ENCODE peak calls at places on chromosomes 6 and 20, in seven cellular contexts. V is psoas muscle, W is T-helper 9 cell, O is T-cell, H is mesothelial cell of epicardium, X is nephron progenitor cell, Z is PC-9. M is an unnamed sample.

GRCh38 chr6:36328600-36328999 is 8.1 kb downstream of the BNIP5 start:
- DNase-seq in W (no peak), X (no peak), H (no peak), V (no peak), Z (no peak), O (no peak), M (no peak)

GRCh38 chr6:32439708-32440214 is at the start of gene HLA-DRA:
- DNase-seq in O (no peak), W (no peak), X (peak), V (no peak), H (no peak), Z (no peak), M (no peak)

GRCh38 chr20:5364997-5365597 is 48.3 kb upstream of the PROKR2 start:
- DNase-seq in X (no peak), H (no peak), Z (no peak), O (no peak), V (no peak), W (no peak), M (no peak)

GRCh38 chr6:169803291-169803811 is 51.9 kb downstream of the ERMARD start:
- DNase-seq in W (no peak), X (no peak), Z (no peak), V (no peak), O (no peak), H (peak), M (no peak)

GRCh38 chr6:5201271-5201670 is 59.5 kb downstream of the LYRM4 start:
- DNase-seq in V (no peak), X (no peak), O (no peak), W (no peak), Z (no peak), H (no peak), M (no peak)

GRCh38 chr6:13453771-13454251 is 33.6 kb downstream of the GFOD1 start:
- DNase-seq in H (no peak), Z (peak), O (no peak), X (no peak), W (no peak), V (no peak), M (peak)

GRCh38 chr6:12791371-12791770 is 74.8 kb downstream of the PHACTR1 start:
- DNase-seq in Z (no peak), W (no peak), H (no peak), O (no peak), V (no peak), X (no peak), M (no peak)

GRCh38 chr6:148401581-148401980 is 58.9 kb downstream of the SASH1 start:
- DNase-seq in V (no peak), X (no peak), Z (no peak), O (no peak), W (no peak), H (no peak), M (no peak)

GRCh38 chr20:43558412-43559146 is at the start of gene SGK2:
- DNase-seq in Z (peak), W (no peak), O (no peak), H (no peak), X (peak), V (no peak), M (peak)

GRCh38 chr6:20403080-20403765 is 1.5 kb downstream of the E2F3 start:
- DNase-seq in H (peak), X (peak), V (peak), W (peak), Z (peak), O (peak), M (peak)

GRCh38 chr6:89986650-89987074 is 92.4 kb downstream of the GJA10 start:
- DNase-seq in V (no peak), W (no peak), X (no peak), O (no peak), H (no peak), Z (peak), M (no peak)

GRCh38 chr6:3813150-3813780 is 35.9 kb upstream of the FAM50B start:
- DNase-seq in X (peak), W (no peak), O (no peak), H (no peak), Z (peak), V (peak), M (peak)

GRCh38 chr20:41408986-41409385 is 42.4 kb upstream of the EMILIN3 start:
- DNase-seq in H (no peak), X (peak), V (peak), Z (no peak), O (no peak), W (no peak), M (no peak)

GRCh38 chr6:160733045-160733646 is 31.1 kb downstream of the PLG start:
- DNase-seq in H (peak), V (no peak), O (no peak), W (peak), Z (no peak), X (peak), M (no peak)

GRCh38 chr6:79461205-79461604 is 76.0 kb downstream of the LCA5 start:
- DNase-seq in X (no peak), W (no peak), O (no peak), Z (no peak), V (no peak), H (no peak), M (no peak)

GRCh38 chr6:23245559-23245958 is 676.2 kb downstream of the HDGFL1 start:
- DNase-seq in Z (no peak), W (no peak), V (no peak), X (no peak), O (no peak), H (no peak), M (no peak)

GRCh38 chr6:4313044-4313686 is 177.8 kb upstream of the ECI2 start:
- DNase-seq in H (no peak), O (no peak), X (no peak), V (peak), W (no peak), Z (peak), M (peak)

GRCh38 chr20:51573576-51574243 is 31.2 kb upstream of the NFATC2 start:
- DNase-seq in W (no peak), H (no peak), X (no peak), Z (no peak), O (no peak), V (peak), M (no peak)

GRCh38 chr20:18272451-18272850 is 15.9 kb upstream of the ZNF133 start:
- DNase-seq in X (no peak), H (no peak), V (peak), W (no peak), Z (no peak), O (no peak), M (no peak)

GRCh38 chr6:87903299-87903698 is 144.3 kb upstream of the SPACA1 start:
- DNase-seq in W (no peak), O (no peak), X (peak), V (no peak), H (no peak), Z (no peak), M (no peak)

GRCh38 chr6:138005846-138006245 is 101.4 kb downstream of the PERP start:
- DNase-seq in Z (no peak), H (no peak), O (no peak), W (no peak), X (no peak), V (no peak), M (no peak)

GRCh38 chr20:3932277-3933073 is 43.3 kb downstream of the PANK2 start:
- DNase-seq in Z (no peak), V (no peak), O (no peak), X (no peak), W (no peak), H (no peak), M (no peak)

GRCh38 chr6:157609556-157609955 is 213.5 kb upstream of the SNX9 start:
- DNase-seq in Z (no peak), W (no peak), O (no peak), H (no peak), V (no peak), X (no peak), M (no peak)

GRCh38 chr20:10509411-10509810 is 74.3 kb downstream of the SLX4IP start:
- DNase-seq in O (no peak), V (no peak), W (no peak), X (no peak), Z (no peak), H (no peak), M (no peak)

GRCh38 chr6:127186889-127187288 is 68.4 kb downstream of the RSPO3 start:
- DNase-seq in O (peak), X (peak), Z (no peak), V (peak), H (no peak), W (peak), M (no peak)

GRCh38 chr20:45209924-45210323 is 3.1 kb downstream of the SEMG1 start:
- DNase-seq in O (no peak), H (no peak), W (no peak), V (no peak), Z (no peak), X (no peak), M (no peak)

GRCh38 chr6:25962368-25963127 is at the start of gene TRIM38:
- DNase-seq in H (peak), W (peak), X (no peak), V (peak), Z (peak), O (peak), M (peak)

GRCh38 chr6:36691612-36692011 is 6.0 kb upstream of the RAB44 start:
- DNase-seq in V (no peak), O (no peak), Z (no peak), H (no peak), X (no peak), W (no peak), M (no peak)

GRCh38 chr20:38167851-38168760 is 3.0 kb upstream of the TGM2 start:
- DNase-seq in O (no peak), Z (peak), H (no peak), V (peak), W (no peak), X (no peak), M (peak)

GRCh38 chr6:143108278-143108677 is 47.6 kb downstream of the AIG1 start:
- DNase-seq in V (no peak), O (no peak), X (no peak), H (no peak), Z (no peak), W (no peak), M (no peak)

GRCh38 chr20:11200423-11200822 is 526.6 kb upstream of the JAG1 start:
- DNase-seq in V (no peak), O (no peak), Z (no peak), X (no peak), H (no peak), W (no peak), M (no peak)

GRCh38 chr6:147974376-147974775 is 368.3 kb upstream of the SASH1 start:
- DNase-seq in O (no peak), X (no peak), W (no peak), H (no peak), V (no peak), Z (peak), M (no peak)

GRCh38 chr6:2857580-2858337 is 16.1 kb upstream of the SERPINB1 start:
- DNase-seq in V (no peak), O (peak), H (no peak), W (peak), Z (peak), X (no peak), M (no peak)